ENCODE peak calls at places on chromosomes 6 and 20, in eight cellular contexts. K is uterus, P is IMR-90, J is heart left ventricle, T is stomach, U is ovary, V is sigmoid colon, E is HCT116. G is an unnamed sample.
A peak's percentile ranks its signal among the peaks of the same experiment; 100 is the strongest.

GRCh38 chr6:41785689-41786450 is 1.6 kb upstream of the TOMM6 start:
- DNase-seq in P (no peak), J (peak; percentile 57), E (no peak), U (no peak), T (no peak), K (no peak), V (no peak), G (no peak)

GRCh38 chr20:4329232-4329631 is 313.9 kb upstream of the RNF24 start:
- DNase-seq in T (no peak), P (no peak), J (no peak), K (no peak), E (no peak), V (no peak), U (no peak), G (no peak)

GRCh38 chr6:14453712-14454466 is 336.3 kb downstream of the CD83 start:
- DNase-seq in P (no peak), U (no peak), V (no peak), T (no peak), E (no peak), J (no peak), K (no peak), G (no peak)

GRCh38 chr6:130783416-130784107 is 43.6 kb upstream of the SMLR1 start:
- DNase-seq in J (no peak), U (no peak), P (no peak), K (no peak), V (no peak), T (no peak), E (no peak), G (no peak)

GRCh38 chr6:167683028-167683862 is 143.5 kb upstream of the AFDN start:
- DNase-seq in U (peak; percentile 81), P (peak; percentile 19), J (peak; percentile 83), V (peak; percentile 83), E (peak; percentile 82), K (peak; percentile 65), T (peak; percentile 38), G (peak; percentile 45)

GRCh38 chr6:34969662-34970265 is 80.7 kb downstream of the ANKS1A start:
- DNase-seq in E (no peak), U (no peak), J (no peak), K (no peak), V (no peak), T (no peak), P (peak; percentile 70), G (no peak)

GRCh38 chr6:81144346-81144745 is 608.1 kb downstream of the TENT5A start:
- DNase-seq in V (no peak), P (peak; percentile 10), E (no peak), U (no peak), K (no peak), T (no peak), J (no peak), G (no peak)

GRCh38 chr6:32882879-32883250 is 28.9 kb downstream of the PSMB9 start:
- DNase-seq in T (no peak), J (no peak), P (peak; percentile 82), K (no peak), E (no peak), U (no peak), V (no peak), G (no peak)

GRCh38 chr20:64045346-64046011 is 4.0 kb downstream of the SOX18 start:
- DNase-seq in E (no peak), U (no peak), P (no peak), J (no peak), V (no peak), K (no peak), T (no peak), G (no peak)

GRCh38 chr6:3372184-3372846 is 84.5 kb downstream of the SLC22A23 start:
- DNase-seq in T (no peak), V (peak; percentile 56), E (no peak), P (no peak), K (no peak), U (no peak), J (no peak), G (no peak)

GRCh38 chr6:6420097-6420496 is 99.6 kb upstream of the F13A1 start:
- DNase-seq in V (no peak), E (no peak), J (no peak), T (no peak), P (no peak), K (no peak), U (no peak), G (no peak)

GRCh38 chr6:73451166-73452106 is 661 bp downstream of the CGAS start:
- DNase-seq in E (no peak), J (peak; percentile 38), U (peak; percentile 42), K (peak; percentile 30), V (peak; percentile 70), T (peak; percentile 38), P (peak; percentile 43), G (no peak)

GRCh38 chr6:219641-220198 is 72.6 kb upstream of the DUSP22 start:
- DNase-seq in V (peak; percentile 74), U (no peak), E (no peak), K (no peak), T (peak; percentile 43), J (peak; percentile 77), P (peak; percentile 66), G (peak; percentile 62)

GRCh38 chr6:101605874-101606273 is 212.4 kb downstream of the GRIK2 start:
- DNase-seq in K (no peak), V (no peak), T (no peak), U (no peak), P (peak; percentile 13), J (no peak), E (peak; percentile 58), G (no peak)

DNA sequence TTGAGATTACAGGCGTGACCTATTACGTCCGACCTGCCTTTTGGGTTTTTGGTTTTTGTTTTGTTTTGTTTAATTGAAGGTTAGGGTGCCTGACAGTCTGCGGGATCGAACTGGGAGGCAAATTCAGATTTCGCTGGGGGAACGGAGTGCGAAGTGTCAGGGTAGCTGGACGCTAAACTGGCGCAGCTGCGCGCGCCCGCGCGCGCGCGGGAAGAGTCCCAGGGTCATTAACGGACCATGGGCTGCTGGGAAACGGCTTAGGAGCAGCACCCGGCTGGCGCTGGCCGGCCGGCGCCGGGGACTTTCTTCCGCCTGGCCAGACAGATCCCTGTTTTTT is 6.8 kb downstream of the HSPA1B start:
- DNase-seq in J (peak; percentile 92), P (peak; percentile 84), U (peak; percentile 88), V (peak; percentile 93), K (peak; percentile 91), E (peak; percentile 77), T (peak; percentile 87), G (peak; percentile 78)
- TF ChIP-seq POLR2A in J (peak; percentile 24), P (no peak), U (peak; percentile 44), V (peak; percentile 42), K (peak; percentile 71), E (no peak), T (no peak), G (peak; percentile 61)

GRCh38 chr6:100317031-100317430 is 147.7 kb downstream of the SIM1 start:
- DNase-seq in U (no peak), T (no peak), K (no peak), V (no peak), P (no peak), E (no peak), J (no peak), G (no peak)

GRCh38 chr6:100322886-100323285 is 141.8 kb downstream of the SIM1 start:
- DNase-seq in P (no peak), T (no peak), K (no peak), U (no peak), J (no peak), V (no peak), E (no peak), G (no peak)
- TF ChIP-seq POLR2A in P (no peak), T (no peak), K (no peak), U (no peak), J (no peak), V (no peak), E (no peak), G (no peak)

GRCh38 chr6:27478706-27479318 is 5.9 kb upstream of the ZNF184 start:
- DNase-seq in P (peak; percentile 94), J (peak; percentile 93), U (peak; percentile 97), K (peak; percentile 94), T (peak; percentile 88), V (peak; percentile 98), E (peak; percentile 73), G (peak; percentile 51)
- TF ChIP-seq POLR2A in P (no peak), J (no peak), U (no peak), K (no peak), T (no peak), V (no peak), E (no peak), G (no peak)

GRCh38 chr6:37102299-37103168 is 67.4 kb upstream of the PIM1 start:
- DNase-seq in E (peak; percentile 36), U (peak; percentile 92), P (peak; percentile 88), V (peak; percentile 96), K (peak; percentile 90), J (peak; percentile 94), T (peak; percentile 84), G (peak; percentile 81)
- TF ChIP-seq POLR2A in E (no peak), U (peak; percentile 50), P (peak; percentile 62), V (no peak), K (no peak), J (no peak), T (no peak), G (peak; percentile 49)